ENCODE peak calls at places on chromosomes 1 and 21, in nine cellular contexts. C, Q, W, S, D, R, X, U and F are unnamed samples.

GRCh38 chr1:208928335-208928734 is 655.2 kb upstream of the CAMK1G start:
- DNase-seq in S (no peak), D (no peak), R (no peak), X (no peak), U (no peak), C (no peak), W (no peak), Q (no peak), F (no peak)

GRCh38 chr1:5753431-5754078 is 238.7 kb downstream of the NPHP4 start:
- DNase-seq in C (no peak), R (no peak), D (no peak), S (no peak), W (no peak), U (no peak), Q (no peak), X (no peak), F (no peak)

GRCh38 chr1:214102907-214103306 is 115.1 kb downstream of the PROX1 start:
- DNase-seq in D (peak; percentile 21), S (no peak), W (peak; percentile 91), Q (no peak), C (no peak), R (no peak), X (peak; percentile 52), U (peak; percentile 57), F (no peak)

GRCh38 chr1:229980009-229980408 is 87.0 kb upstream of the GALNT2 start:
- DNase-seq in U (no peak), R (no peak), D (no peak), S (no peak), W (no peak), C (no peak), X (no peak), Q (no peak), F (no peak)

GRCh38 chr1:192729500-192729899 is 79.3 kb upstream of the RGS2 start:
- DNase-seq in U (no peak), W (peak; percentile 11), S (no peak), Q (no peak), R (no peak), C (no peak), D (peak; percentile 4), X (no peak), F (no peak)

GRCh38 chr1:23478896-23479790 is 4.8 kb downstream of the ASAP3 start:
- DNase-seq in X (peak; percentile 6), S (peak; percentile 87), R (peak; percentile 26), Q (peak; percentile 86), C (no peak), D (no peak), W (peak; percentile 18), U (peak; percentile 87), F (peak; percentile 66)

GRCh38 chr1:99465176-99465900 is 180.6 kb upstream of the PALMD start:
- DNase-seq in X (no peak), Q (no peak), U (peak; percentile 89), S (no peak), C (no peak), D (no peak), R (no peak), W (no peak), F (no peak)

GRCh38 chr1:186046437-186047233 is 312.4 kb downstream of the HMCN1 start:
- DNase-seq in X (no peak), R (no peak), D (no peak), S (no peak), W (no peak), Q (no peak), U (no peak), C (no peak), F (no peak)

GRCh38 chr1:182301467-182302198 is 90.0 kb downstream of the GLUL start:
- DNase-seq in Q (peak; percentile 24), D (peak; percentile 49), U (peak; percentile 54), X (peak; percentile 57), R (no peak), C (no peak), W (no peak), S (no peak), F (peak; percentile 51)

GRCh38 chr1:172288611-172289010 is 131.9 kb upstream of the C1orf105 start:
- DNase-seq in S (no peak), C (no peak), X (no peak), W (no peak), R (no peak), D (no peak), U (peak; percentile 80), Q (no peak), F (no peak)

GRCh38 chr1:188429385-188429784 is 1600.6 kb downstream of the PLA2G4A start:
- DNase-seq in D (no peak), R (no peak), C (no peak), W (no peak), X (no peak), Q (no peak), S (no peak), U (peak; percentile 21), F (no peak)

GRCh38 chr1:30111431-30111830 is 612.0 kb downstream of the MATN1 start:
- DNase-seq in C (peak; percentile 43), X (peak; percentile 65), U (peak; percentile 45), Q (peak; percentile 10), R (no peak), D (peak; percentile 85), S (no peak), W (peak; percentile 18), F (no peak)

GRCh38 chr1:34013136-34013535 is 149.3 kb downstream of the HMGB4 start:
- DNase-seq in D (no peak), S (no peak), R (no peak), C (no peak), X (no peak), Q (no peak), W (no peak), U (no peak), F (no peak)

GRCh38 chr1:12153181-12153785 is 13.5 kb upstream of the TNFRSF1B start:
- DNase-seq in D (no peak), R (peak; percentile 70), C (no peak), W (peak; percentile 49), U (peak; percentile 78), S (no peak), Q (no peak), X (no peak), F (peak; percentile 89)

GRCh38 chr1:183275322-183275721 is 89.3 kb downstream of the LAMC2 start:
- DNase-seq in X (no peak), S (peak; percentile 38), D (no peak), Q (no peak), R (no peak), C (no peak), U (no peak), W (no peak), F (no peak)

GRCh38 chr1:182413969-182414368 is 13.5 kb upstream of the TEDDM1 start:
- DNase-seq in U (no peak), Q (no peak), R (no peak), W (no peak), C (no peak), X (no peak), S (no peak), D (no peak), F (no peak)

GRCh38 chr1:115186871-115187270 is 97.6 kb upstream of the TSPAN2 start:
- DNase-seq in R (no peak), Q (no peak), D (no peak), X (no peak), U (no peak), S (no peak), W (no peak), C (no peak), F (no peak)

GRCh38 chr1:223264529-223264928 is 99.4 kb downstream of the SUSD4 start:
- DNase-seq in U (no peak), Q (no peak), R (no peak), W (no peak), D (no peak), S (no peak), X (no peak), C (no peak), F (no peak)

GRCh38 chr1:234326493-234327366 is 46.5 kb upstream of the COA6 start:
- DNase-seq in R (no peak), D (peak; percentile 80), U (peak; percentile 43), C (peak; percentile 47), Q (peak; percentile 18), W (peak; percentile 56), S (no peak), X (peak; percentile 79), F (peak; percentile 82)
- TF ChIP-seq CTCF in R (peak; percentile 48), D (peak; percentile 81), U (peak; percentile 79), C (peak; percentile 74), Q (peak; percentile 62), W (peak; percentile 81), S (peak; percentile 36), X (peak; percentile 86), F (peak; percentile 55)

GRCh38 chr21:33299181-33299752 is 25.5 kb upstream of the IFNAR1 start:
- DNase-seq in Q (no peak), S (no peak), D (no peak), U (no peak), C (no peak), W (no peak), R (no peak), X (peak; percentile 21), F (peak; percentile 64)
- TF ChIP-seq CTCF in Q (no peak), S (no peak), D (no peak), U (no peak), C (no peak), W (no peak), R (no peak), X (no peak), F (no peak)

DNA sequence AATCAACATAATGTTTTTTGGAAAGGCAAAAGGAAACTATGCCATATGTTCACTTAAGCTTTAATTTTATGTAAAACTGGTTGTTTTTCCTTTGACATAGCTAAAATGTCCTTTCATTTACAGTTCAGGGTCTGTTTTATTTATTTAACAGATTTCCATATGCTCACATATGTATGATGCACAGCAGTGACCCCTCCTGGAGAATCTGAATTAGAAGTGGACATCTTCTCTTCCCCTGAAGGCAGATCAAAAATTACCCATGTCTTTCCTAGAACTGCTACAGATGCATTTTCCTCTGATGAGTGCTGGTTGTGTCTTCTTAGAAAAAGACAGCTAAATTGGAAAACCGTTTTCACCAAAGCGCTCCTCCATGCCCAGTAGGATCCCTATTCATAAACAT is 143.6 kb upstream of the USH2A start:
- DNase-seq in U (peak; percentile 28), R (no peak), D (no peak), X (peak; percentile 23), S (no peak), W (no peak), Q (no peak), C (no peak), F (no peak)
- TF ChIP-seq CTCF in U (peak; percentile 44), R (no peak), D (peak; percentile 51), X (no peak), S (no peak), W (no peak), Q (no peak), C (peak; percentile 28), F (peak; percentile 27)

GRCh38 chr1:113872219-113872934 is 865 bp upstream of the PTPN22 start:
- DNase-seq in W (peak; percentile 25), D (no peak), U (no peak), Q (no peak), S (no peak), X (no peak), R (no peak), C (no peak), F (no peak)

GRCh38 chr1:113876181-113876580 is 4.7 kb upstream of the PTPN22 start:
- DNase-seq in R (no peak), C (no peak), X (no peak), S (no peak), U (no peak), W (no peak), Q (no peak), D (no peak), F (no peak)

GRCh38 chr1:113875714-113876113 is 4.2 kb upstream of the PTPN22 start:
- DNase-seq in D (no peak), W (no peak), S (no peak), Q (peak; percentile 29), R (no peak), C (no peak), U (no peak), X (no peak), F (no peak)

GRCh38 chr1:113871597-113872113 is at the start of gene PTPN22:
- DNase-seq in D (no peak), Q (no peak), W (no peak), X (no peak), C (no peak), U (peak; percentile 42), S (no peak), R (peak; percentile 34), F (peak; percentile 93)

GRCh38 chr1:113874017-113874879 is 2.7 kb upstream of the PTPN22 start:
- DNase-seq in W (peak; percentile 32), C (no peak), D (peak; percentile 9), Q (peak; percentile 63), S (no peak), R (no peak), U (no peak), X (peak; percentile 23), F (peak; percentile 40)
- TF ChIP-seq CTCF in W (peak; percentile 18), C (no peak), D (peak; percentile 35), Q (no peak), S (no peak), R (no peak), U (no peak), X (no peak), F (no peak)